ENCODE peak calls at places on chromosomes 13 and 19, in ten cellular contexts. F is memory B cell; M is cardiac fibroblast; S is AG04449; G is HEK293T; W is activated T-cell treated with anti-CD3 and anti-CD28 coated beads, Interleukin-2, amount 50 U/mL, for 72 hours; Z is activated T-helper 1 cell treated with Interleukin-2 at 50 U/mL for 16 hours; B is stimulated activated CD4-positive, alpha-beta T cell treated with anti-CD3 and anti-CD28 coated beads, TNF-alpha, amount 100 ng/mL, for 24 hours; V is stimulated activated CD8-positive, alpha-beta memory T cell treated with anti-CD3 and anti-CD28 coated beads, Interleukin-4, amount 100 ng/mL, for 4 hours; P is M059J. R is an unnamed sample.

GRCh38 chr13:98460519-98460918 is 116.4 kb downstream of the STK24 start:
- DNase-seq in F (no peak), M (no peak), S (no peak), G (no peak), W (no peak), Z (no peak), B (no peak), V (no peak), P (no peak), R (no peak)

GRCh38 chr19:3184847-3185481 is 766 bp upstream of the NCLN start:
- DNase-seq in F (no peak), M (peak), S (no peak), G (peak), W (peak), Z (peak), B (no peak), V (peak), P (peak), R (no peak)

GRCh38 chr19:19820774-19821315 is 705 bp downstream of the ZNF506 start:
- DNase-seq in F (no peak), M (no peak), S (no peak), G (no peak), W (peak), Z (no peak), B (no peak), V (no peak), P (no peak), R (no peak)

GRCh38 chr19:1362385-1363257 is 21.1 kb upstream of the NDUFS7 start:
- DNase-seq in F (no peak), M (no peak), S (no peak), G (no peak), W (no peak), Z (no peak), B (no peak), V (no peak), P (no peak), R (no peak)

GRCh38 chr13:65505941-65506340 is 1724.2 kb downstream of the PCDH9 start:
- DNase-seq in F (no peak), M (no peak), S (no peak), G (no peak), W (no peak), Z (no peak), B (no peak), V (no peak), P (no peak), R (no peak)

GRCh38 chr19:4088975-4089374 is 22.3 kb upstream of the ZBTB7A start:
- DNase-seq in F (no peak), M (no peak), S (no peak), G (no peak), W (no peak), Z (no peak), B (no peak), V (no peak), P (no peak), R (no peak)

GRCh38 chr19:42546831-42547500 is 18.7 kb upstream of the CEACAM1 start:
- DNase-seq in F (no peak), M (no peak), S (no peak), G (no peak), W (no peak), Z (no peak), B (no peak), V (no peak), P (no peak), R (no peak)

GRCh38 chr19:33110201-33110910 is 21.6 kb upstream of the WDR88 start:
- DNase-seq in F (no peak), M (peak), S (peak), G (no peak), W (no peak), Z (no peak), B (no peak), V (no peak), P (peak), R (no peak)

GRCh38 chr13:34294483-34295129 is 476.7 kb downstream of the RFC3 start:
- DNase-seq in F (no peak), M (peak), S (no peak), G (no peak), W (no peak), Z (no peak), B (no peak), V (no peak), P (peak), R (peak)

GRCh38 chr13:24279706-24280105 is 29.7 kb upstream of the C1QTNF9 start:
- DNase-seq in F (no peak), M (peak), S (no peak), G (no peak), W (no peak), Z (no peak), B (no peak), V (no peak), P (no peak), R (no peak)

GRCh38 chr13:100129605-100130004 is 40.7 kb downstream of the PCCA start:
- DNase-seq in F (no peak), M (peak), S (no peak), G (no peak), W (peak), Z (no peak), B (no peak), V (no peak), P (no peak), R (peak)

GRCh38 chr19:35127871-35128270 is 7.0 kb downstream of the LGI4 start:
- DNase-seq in F (no peak), M (no peak), S (no peak), G (no peak), W (no peak), Z (no peak), B (no peak), V (no peak), P (no peak), R (no peak)

GRCh38 chr19:5016781-5017180 is 47.9 kb downstream of the KDM4B start:
- DNase-seq in F (no peak), M (no peak), S (no peak), G (no peak), W (no peak), Z (no peak), B (no peak), V (no peak), P (no peak), R (no peak)

GRCh38 chr13:43374621-43375020 is 351.2 kb downstream of the DNAJC15 start:
- DNase-seq in F (no peak), M (peak), S (no peak), G (no peak), W (no peak), Z (no peak), B (no peak), V (no peak), P (peak), R (no peak)

GRCh38 chr19:14072535-14073231 is at the start of gene MISP3:
- DNase-seq in F (no peak), M (peak), S (no peak), G (no peak), W (peak), Z (no peak), B (no peak), V (no peak), P (peak), R (no peak)

GRCh38 chr19:35105411-35106290 is 10.0 kb upstream of the FXYD3 start:
- DNase-seq in F (no peak), M (no peak), S (no peak), G (no peak), W (no peak), Z (no peak), B (no peak), V (no peak), P (no peak), R (no peak)

GRCh38 chr13:74966814-74967213 is 515.2 kb downstream of the TBC1D4 start:
- DNase-seq in F (no peak), M (peak), S (no peak), G (no peak), W (no peak), Z (no peak), B (no peak), V (no peak), P (no peak), R (peak)

GRCh38 chr19:51441410-51442390 is 16.6 kb downstream of the SIGLEC8 start:
- DNase-seq in F (peak), M (no peak), S (no peak), G (no peak), W (peak), Z (peak), B (peak), V (peak), P (no peak), R (no peak)

GRCh38 chr13:31530883-31531282 is 208.4 kb upstream of the RXFP2 start:
- DNase-seq in F (no peak), M (no peak), S (no peak), G (no peak), W (no peak), Z (no peak), B (no peak), V (no peak), P (no peak), R (no peak)

GRCh38 chr13:113043001-113043630 is 62.5 kb upstream of the F7 start:
- DNase-seq in F (no peak), M (no peak), S (no peak), G (no peak), W (no peak), Z (no peak), B (no peak), V (no peak), P (no peak), R (no peak)

GRCh38 chr13:20353973-20354372 is 121.9 kb upstream of the GJB6 start:
- DNase-seq in F (no peak), M (peak), S (no peak), G (no peak), W (no peak), Z (no peak), B (no peak), V (no peak), P (peak), R (no peak)

GRCh38 chr13:75478659-75479058 is 3.3 kb downstream of the TBC1D4 start:
- DNase-seq in F (no peak), M (no peak), S (no peak), G (no peak), W (no peak), Z (no peak), B (no peak), V (no peak), P (no peak), R (no peak)

GRCh38 chr19:52464798-52465470 is 11.6 kb downstream of the ZNF578 start:
- DNase-seq in F (no peak), M (no peak), S (no peak), G (peak), W (no peak), Z (no peak), B (no peak), V (no peak), P (no peak), R (no peak)

GRCh38 chr13:105276571-105276970 is 1258.9 kb downstream of the EFNB2 start:
- DNase-seq in F (no peak), M (peak), S (no peak), G (no peak), W (no peak), Z (no peak), B (no peak), V (no peak), P (no peak), R (no peak)

GRCh38 chr19:55626350-55626749 is 2.0 kb upstream of the ZNF784 start:
- DNase-seq in F (no peak), M (no peak), S (no peak), G (no peak), W (peak), Z (peak), B (no peak), V (no peak), P (no peak), R (no peak)

GRCh38 chr19:46040952-46041500 is at the start of gene IGFL4:
- DNase-seq in F (no peak), M (no peak), S (no peak), G (peak), W (no peak), Z (no peak), B (no peak), V (no peak), P (peak), R (no peak)

R was measured in pons.